ENCODE peak calls at places on chromosomes 16 and 17, in ten cellular contexts. One of them, this sample, is unnamed.
A peak's percentile ranks its signal among the peaks of the same experiment; 100 is the strongest.

GRCh38 chr16:55271945-55272513 is 52.0 kb upstream of the IRX6 start:
- DNase-seq in fibroblast of lung: no peak
- DNase-seq in GM23338: no peak
- DNase-seq in prostate gland: no peak
- DNase-seq in RWPE1: no peak
- DNase-seq in thoracic aorta: no peak
- DNase-seq in left ventricle myocardium inferior: no peak
- DNase-seq in neuronal stem cell: no peak
- DNase-seq in heart right ventricle: peak; percentile 19
- DNase-seq in PC-3: no peak
- DNase-seq in this sample: no peak

GRCh38 chr17:27181935-27182334 is 112.0 kb upstream of the WSB1 start:
- DNase-seq in fibroblast of lung: no peak
- DNase-seq in GM23338: no peak
- DNase-seq in prostate gland: no peak
- DNase-seq in RWPE1: no peak
- DNase-seq in thoracic aorta: no peak
- DNase-seq in left ventricle myocardium inferior: no peak
- DNase-seq in neuronal stem cell: no peak
- DNase-seq in heart right ventricle: no peak
- DNase-seq in PC-3: no peak
- DNase-seq in this sample: no peak

GRCh38 chr16:29662000-29662728 is 883 bp upstream of the SPN start:
- DNase-seq in fibroblast of lung: no peak
- DNase-seq in GM23338: no peak
- DNase-seq in prostate gland: no peak
- DNase-seq in RWPE1: no peak
- DNase-seq in thoracic aorta: no peak
- DNase-seq in left ventricle myocardium inferior: no peak
- DNase-seq in neuronal stem cell: no peak
- DNase-seq in heart right ventricle: no peak
- DNase-seq in PC-3: no peak
- DNase-seq in this sample: no peak

GRCh38 chr17:82242977-82243647 is 14.3 kb downstream of the SLC16A3 start:
- DNase-seq in fibroblast of lung: peak; percentile 81
- DNase-seq in GM23338: no peak
- DNase-seq in prostate gland: peak; percentile 85
- DNase-seq in RWPE1: peak; percentile 65
- DNase-seq in thoracic aorta: no peak
- DNase-seq in left ventricle myocardium inferior: peak; percentile 83
- DNase-seq in neuronal stem cell: no peak
- DNase-seq in heart right ventricle: peak; percentile 67
- DNase-seq in PC-3: peak; percentile 54
- DNase-seq in this sample: no peak

GRCh38 chr17:74427048-74427762 is 4.7 kb upstream of the GPRC5C start:
- DNase-seq in fibroblast of lung: no peak
- DNase-seq in GM23338: peak; percentile 36
- DNase-seq in prostate gland: peak; percentile 82
- DNase-seq in RWPE1: peak; percentile 48
- DNase-seq in thoracic aorta: no peak
- DNase-seq in left ventricle myocardium inferior: no peak
- DNase-seq in neuronal stem cell: no peak
- DNase-seq in heart right ventricle: peak; percentile 51
- DNase-seq in PC-3: no peak
- DNase-seq in this sample: no peak

GRCh38 chr17:17938388-17939107 is 33.7 kb downstream of the TOM1L2 start:
- DNase-seq in fibroblast of lung: peak; percentile 62
- DNase-seq in GM23338: no peak
- DNase-seq in prostate gland: no peak
- DNase-seq in RWPE1: peak; percentile 71
- DNase-seq in thoracic aorta: no peak
- DNase-seq in left ventricle myocardium inferior: no peak
- DNase-seq in neuronal stem cell: no peak
- DNase-seq in heart right ventricle: no peak
- DNase-seq in PC-3: no peak
- DNase-seq in this sample: peak; percentile 69

GRCh38 chr17:4678448-4679026 is 25.4 kb downstream of the PELP1 start:
- DNase-seq in fibroblast of lung: peak; percentile 92
- DNase-seq in GM23338: no peak
- DNase-seq in prostate gland: no peak
- DNase-seq in RWPE1: peak; percentile 57
- DNase-seq in thoracic aorta: no peak
- DNase-seq in left ventricle myocardium inferior: no peak
- DNase-seq in neuronal stem cell: no peak
- DNase-seq in heart right ventricle: no peak
- DNase-seq in PC-3: peak; percentile 89
- DNase-seq in this sample: peak; percentile 89

GRCh38 chr16:3681206-3681605 is 26.7 kb downstream of the DNASE1 start:
- DNase-seq in fibroblast of lung: peak; percentile 13
- DNase-seq in GM23338: no peak
- DNase-seq in prostate gland: no peak
- DNase-seq in RWPE1: no peak
- DNase-seq in thoracic aorta: no peak
- DNase-seq in left ventricle myocardium inferior: peak; percentile 39
- DNase-seq in neuronal stem cell: no peak
- DNase-seq in heart right ventricle: peak; percentile 26
- DNase-seq in PC-3: no peak
- DNase-seq in this sample: no peak

DNA sequence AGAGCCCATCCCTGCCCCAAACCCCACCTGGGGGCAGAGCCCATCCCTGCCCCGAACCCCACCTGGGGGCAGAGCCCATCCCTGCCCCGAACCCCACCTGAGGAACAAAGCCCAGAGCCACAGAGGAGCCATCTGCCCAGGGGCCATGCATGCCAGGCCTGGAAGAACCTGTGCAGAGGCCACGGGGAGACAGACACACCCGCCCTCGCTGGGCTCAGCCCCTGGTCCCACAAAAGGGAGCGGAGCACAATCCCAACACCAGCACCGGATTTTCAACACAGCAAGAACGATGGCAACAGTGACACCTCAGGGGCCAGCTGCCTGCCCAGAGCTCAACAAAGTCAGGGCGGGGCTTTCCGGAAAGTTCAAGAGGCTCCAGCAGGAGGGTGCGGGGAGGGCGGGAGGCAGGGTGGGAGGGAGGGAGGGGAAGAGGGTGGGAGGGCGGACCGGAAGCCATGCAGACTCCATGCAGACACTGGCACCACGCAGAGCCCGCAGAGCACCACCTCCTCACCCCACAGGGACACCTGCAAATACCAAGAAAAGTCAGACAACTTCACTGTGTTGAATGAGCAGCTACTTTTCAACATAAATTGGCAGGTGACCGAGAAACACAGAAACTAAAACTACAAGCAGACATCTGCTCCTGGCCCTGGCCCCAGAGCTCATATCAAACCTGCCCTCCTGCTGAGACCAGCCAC is 27.9 kb upstream of the C16orf95 start:
- DNase-seq in fibroblast of lung: peak; percentile 13
- DNase-seq in GM23338: peak; percentile 36
- DNase-seq in prostate gland: no peak
- DNase-seq in RWPE1: no peak
- DNase-seq in thoracic aorta: no peak
- DNase-seq in left ventricle myocardium inferior: no peak
- DNase-seq in neuronal stem cell: no peak
- DNase-seq in heart right ventricle: peak; percentile 48
- DNase-seq in PC-3: no peak
- DNase-seq in this sample: no peak
- H3K27ac ChIP-seq in fibroblast of lung: no peak overlapping the region
- H3K27ac ChIP-seq in GM23338: no peak overlapping the region
- H3K27ac ChIP-seq in prostate gland: no peak overlapping the region
- H3K27ac ChIP-seq in RWPE1: peak overlapping the region; percentile 77
- H3K27ac ChIP-seq in thoracic aorta: no peak overlapping the region
- H3K27ac ChIP-seq in left ventricle myocardium inferior: peak overlapping the region; percentile 66
- H3K27ac ChIP-seq in neuronal stem cell: no peak overlapping the region
- H3K27ac ChIP-seq in heart right ventricle: peak overlapping the region; percentile 48
- H3K27ac ChIP-seq in PC-3: no peak overlapping the region
- H3K27ac ChIP-seq in this sample: no peak overlapping the region

GRCh38 chr16:8907096-8907495 is 24.9 kb downstream of the LITAFD start:
- DNase-seq in fibroblast of lung: peak; percentile 42
- DNase-seq in GM23338: no peak
- DNase-seq in prostate gland: no peak
- DNase-seq in RWPE1: no peak
- DNase-seq in thoracic aorta: no peak
- DNase-seq in left ventricle myocardium inferior: no peak
- DNase-seq in neuronal stem cell: no peak
- DNase-seq in heart right ventricle: no peak
- DNase-seq in PC-3: no peak
- DNase-seq in this sample: no peak

GRCh38 chr16:8905795-8906591 is 23.8 kb downstream of the LITAFD start:
- DNase-seq in fibroblast of lung: no peak
- DNase-seq in GM23338: peak; percentile 80
- DNase-seq in prostate gland: no peak
- DNase-seq in RWPE1: no peak
- DNase-seq in thoracic aorta: no peak
- DNase-seq in left ventricle myocardium inferior: no peak
- DNase-seq in neuronal stem cell: no peak
- DNase-seq in heart right ventricle: no peak
- DNase-seq in PC-3: no peak
- DNase-seq in this sample: no peak

GRCh38 chr16:8912793-8913192 is 30.6 kb downstream of the LITAFD start:
- DNase-seq in fibroblast of lung: no peak
- DNase-seq in GM23338: no peak
- DNase-seq in prostate gland: no peak
- DNase-seq in RWPE1: no peak
- DNase-seq in thoracic aorta: no peak
- DNase-seq in left ventricle myocardium inferior: no peak
- DNase-seq in neuronal stem cell: no peak
- DNase-seq in heart right ventricle: no peak
- DNase-seq in PC-3: no peak
- DNase-seq in this sample: no peak

GRCh38 chr16:8905168-8905762 is 23.1 kb downstream of the LITAFD start:
- DNase-seq in fibroblast of lung: peak; percentile 33
- DNase-seq in GM23338: peak; percentile 57
- DNase-seq in prostate gland: no peak
- DNase-seq in RWPE1: no peak
- DNase-seq in thoracic aorta: no peak
- DNase-seq in left ventricle myocardium inferior: no peak
- DNase-seq in neuronal stem cell: no peak
- DNase-seq in heart right ventricle: no peak
- DNase-seq in PC-3: peak; percentile 29
- DNase-seq in this sample: no peak

DNA sequence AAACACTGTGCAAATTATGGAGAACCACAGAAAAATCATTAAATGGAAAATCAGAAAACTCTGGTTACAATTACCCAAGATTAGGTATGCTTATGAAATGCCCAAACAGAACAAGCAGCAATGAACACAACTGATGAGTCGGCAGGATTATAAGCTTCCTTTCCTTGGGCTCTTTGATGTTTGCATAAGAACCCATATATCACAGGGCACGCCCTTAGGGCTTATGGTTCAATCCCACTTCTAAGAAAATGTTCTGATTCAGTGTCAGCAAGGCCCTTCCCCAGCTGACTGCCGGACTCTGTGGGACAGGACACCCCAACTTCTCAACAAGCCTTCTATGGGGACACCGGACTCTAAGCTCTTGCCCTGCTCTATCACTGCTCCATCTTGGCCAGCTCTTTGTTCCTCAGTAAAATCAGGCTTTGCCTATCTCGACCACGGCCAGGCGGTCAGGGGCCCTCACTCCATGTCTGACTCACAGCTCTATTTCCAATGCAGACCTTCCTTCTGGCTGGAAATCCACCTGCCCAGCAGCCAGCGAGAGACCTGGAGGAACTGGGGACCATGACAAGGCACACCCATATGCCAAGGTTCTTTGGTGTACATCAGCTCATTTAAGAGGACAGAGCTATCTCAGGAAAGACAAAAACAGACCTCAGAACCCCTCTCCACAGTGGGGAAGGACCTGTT is 26.8 kb downstream of the LITAFD start:
- DNase-seq in fibroblast of lung: no peak
- DNase-seq in GM23338: no peak
- DNase-seq in prostate gland: no peak
- DNase-seq in RWPE1: no peak
- DNase-seq in thoracic aorta: no peak
- DNase-seq in left ventricle myocardium inferior: no peak
- DNase-seq in neuronal stem cell: no peak
- DNase-seq in heart right ventricle: no peak
- DNase-seq in PC-3: peak; percentile 7
- DNase-seq in this sample: no peak
- H3K27ac ChIP-seq in fibroblast of lung: no peak overlapping the region
- H3K27ac ChIP-seq in GM23338: peak overlapping the region; percentile 60
- H3K27ac ChIP-seq in prostate gland: no peak overlapping the region
- H3K27ac ChIP-seq in RWPE1: no peak overlapping the region
- H3K27ac ChIP-seq in thoracic aorta: no peak overlapping the region
- H3K27ac ChIP-seq in left ventricle myocardium inferior: no peak overlapping the region
- H3K27ac ChIP-seq in neuronal stem cell: no peak overlapping the region
- H3K27ac ChIP-seq in heart right ventricle: no peak overlapping the region
- H3K27ac ChIP-seq in PC-3: no peak overlapping the region
- H3K27ac ChIP-seq in this sample: no peak overlapping the region

GRCh38 chr17:46819906-46820351 is 1.4 kb upstream of the WNT3 start:
- DNase-seq in fibroblast of lung: no peak
- DNase-seq in GM23338: peak; percentile 50
- DNase-seq in prostate gland: no peak
- DNase-seq in RWPE1: no peak
- DNase-seq in thoracic aorta: no peak
- DNase-seq in left ventricle myocardium inferior: no peak
- DNase-seq in neuronal stem cell: no peak
- DNase-seq in heart right ventricle: no peak
- DNase-seq in PC-3: no peak
- DNase-seq in this sample: no peak

GRCh38 chr17:46818929-46819859 is 702 bp upstream of the WNT3 start:
- DNase-seq in fibroblast of lung: no peak
- DNase-seq in GM23338: peak; percentile 92
- DNase-seq in prostate gland: no peak
- DNase-seq in RWPE1: no peak
- DNase-seq in thoracic aorta: no peak
- DNase-seq in left ventricle myocardium inferior: no peak
- DNase-seq in neuronal stem cell: peak; percentile 59
- DNase-seq in heart right ventricle: no peak
- DNase-seq in PC-3: no peak
- DNase-seq in this sample: no peak

GRCh38 chr17:46821482-46822387 is 3.2 kb upstream of the WNT3 start:
- DNase-seq in fibroblast of lung: no peak
- DNase-seq in GM23338: peak; percentile 79
- DNase-seq in prostate gland: no peak
- DNase-seq in RWPE1: no peak
- DNase-seq in thoracic aorta: no peak
- DNase-seq in left ventricle myocardium inferior: no peak
- DNase-seq in neuronal stem cell: no peak
- DNase-seq in heart right ventricle: no peak
- DNase-seq in PC-3: no peak
- DNase-seq in this sample: no peak

GRCh38 chr17:46822388-46822921 is 4.0 kb upstream of the WNT3 start:
- DNase-seq in fibroblast of lung: no peak
- DNase-seq in GM23338: peak; percentile 79
- DNase-seq in prostate gland: no peak
- DNase-seq in RWPE1: no peak
- DNase-seq in thoracic aorta: no peak
- DNase-seq in left ventricle myocardium inferior: no peak
- DNase-seq in neuronal stem cell: no peak
- DNase-seq in heart right ventricle: no peak
- DNase-seq in PC-3: peak; percentile 55
- DNase-seq in this sample: no peak

DNA sequence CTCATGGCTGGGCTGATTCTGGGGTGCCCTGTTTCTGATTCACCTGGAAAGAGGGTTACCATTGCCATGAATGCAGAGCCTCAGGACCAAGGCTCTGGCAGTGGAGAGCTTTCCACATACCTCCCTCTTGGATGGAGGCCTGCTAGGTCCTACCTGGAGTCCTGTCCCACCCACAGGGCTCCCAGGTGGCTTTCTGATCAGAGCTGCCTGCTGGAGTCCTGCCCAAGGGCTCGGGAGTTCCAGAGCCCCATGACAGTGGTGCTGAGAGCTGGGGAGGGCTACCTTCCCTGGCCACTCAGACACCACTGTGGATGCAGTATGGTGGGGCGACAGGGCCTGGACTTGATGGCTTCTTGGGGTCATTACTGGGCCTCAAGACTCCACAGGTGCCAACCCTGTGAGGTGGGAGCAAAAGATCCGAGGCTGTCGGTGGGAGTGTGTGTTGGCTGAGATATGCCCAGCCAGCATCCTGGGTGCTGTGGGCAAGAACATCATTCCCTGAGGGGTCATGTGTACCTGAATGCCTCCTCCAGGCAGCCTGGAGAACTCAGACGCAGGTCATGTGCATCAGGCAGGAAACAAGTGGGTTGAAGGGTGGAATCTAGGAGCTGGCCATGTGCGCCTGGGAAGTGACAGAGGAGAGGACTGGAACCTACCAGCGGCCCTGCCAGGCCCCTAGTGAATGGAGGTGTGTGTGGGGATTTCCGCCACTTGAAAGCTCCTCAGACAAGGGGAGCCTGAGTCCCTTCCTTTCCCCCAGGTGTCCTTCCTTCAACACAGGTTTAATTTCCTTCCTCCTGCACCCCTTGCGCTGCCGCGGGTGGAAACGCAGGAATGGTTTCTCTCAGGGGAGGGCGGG is 2.3 kb upstream of the WNT3 start:
- DNase-seq in fibroblast of lung: no peak
- DNase-seq in GM23338: peak; percentile 34
- DNase-seq in prostate gland: no peak
- DNase-seq in RWPE1: no peak
- DNase-seq in thoracic aorta: no peak
- DNase-seq in left ventricle myocardium inferior: no peak
- DNase-seq in neuronal stem cell: no peak
- DNase-seq in heart right ventricle: no peak
- DNase-seq in PC-3: no peak
- DNase-seq in this sample: no peak
- H3K27ac ChIP-seq in fibroblast of lung: no peak overlapping the region
- H3K27ac ChIP-seq in GM23338: no peak overlapping the region
- H3K27ac ChIP-seq in prostate gland: no peak overlapping the region
- H3K27ac ChIP-seq in RWPE1: no peak overlapping the region
- H3K27ac ChIP-seq in thoracic aorta: no peak overlapping the region
- H3K27ac ChIP-seq in left ventricle myocardium inferior: no peak overlapping the region
- H3K27ac ChIP-seq in neuronal stem cell: no peak overlapping the region
- H3K27ac ChIP-seq in heart right ventricle: no peak overlapping the region
- H3K27ac ChIP-seq in PC-3: no peak overlapping the region
- H3K27ac ChIP-seq in this sample: no peak overlapping the region

GRCh38 chr16:90020260-90020837 is 1.1 kb upstream of the DBNDD1 start:
- DNase-seq in fibroblast of lung: peak; percentile 59
- DNase-seq in GM23338: no peak
- DNase-seq in prostate gland: no peak
- DNase-seq in RWPE1: no peak
- DNase-seq in thoracic aorta: no peak
- DNase-seq in left ventricle myocardium inferior: no peak
- DNase-seq in neuronal stem cell: no peak
- DNase-seq in heart right ventricle: no peak
- DNase-seq in PC-3: no peak
- DNase-seq in this sample: no peak

GRCh38 chr16:90016339-90016950 is 2.8 kb downstream of the DBNDD1 start:
- DNase-seq in fibroblast of lung: no peak
- DNase-seq in GM23338: no peak
- DNase-seq in prostate gland: no peak
- DNase-seq in RWPE1: no peak
- DNase-seq in thoracic aorta: no peak
- DNase-seq in left ventricle myocardium inferior: no peak
- DNase-seq in neuronal stem cell: no peak
- DNase-seq in heart right ventricle: no peak
- DNase-seq in PC-3: no peak
- DNase-seq in this sample: no peak

GRCh38 chr16:90019543-90020259 is 445 bp upstream of the DBNDD1 start:
- DNase-seq in fibroblast of lung: peak; percentile 86
- DNase-seq in GM23338: peak; percentile 86
- DNase-seq in prostate gland: no peak
- DNase-seq in RWPE1: no peak
- DNase-seq in thoracic aorta: no peak
- DNase-seq in left ventricle myocardium inferior: no peak
- DNase-seq in neuronal stem cell: peak; percentile 62
- DNase-seq in heart right ventricle: no peak
- DNase-seq in PC-3: peak; percentile 44
- DNase-seq in this sample: no peak

GRCh38 chr16:90019201-90019542 is at the start of gene DBNDD1:
- DNase-seq in fibroblast of lung: no peak
- DNase-seq in GM23338: no peak
- DNase-seq in prostate gland: no peak
- DNase-seq in RWPE1: no peak
- DNase-seq in thoracic aorta: no peak
- DNase-seq in left ventricle myocardium inferior: no peak
- DNase-seq in neuronal stem cell: no peak
- DNase-seq in heart right ventricle: no peak
- DNase-seq in PC-3: no peak
- DNase-seq in this sample: no peak

GRCh38 chr16:90018297-90019200 is 707 bp downstream of the DBNDD1 start:
- DNase-seq in fibroblast of lung: no peak
- DNase-seq in GM23338: peak; percentile 54
- DNase-seq in prostate gland: peak; percentile 30
- DNase-seq in RWPE1: no peak
- DNase-seq in thoracic aorta: no peak
- DNase-seq in left ventricle myocardium inferior: no peak
- DNase-seq in neuronal stem cell: no peak
- DNase-seq in heart right ventricle: no peak
- DNase-seq in PC-3: peak; percentile 29
- DNase-seq in this sample: no peak
- H3K27ac ChIP-seq in fibroblast of lung: no peak overlapping the region
- H3K27ac ChIP-seq in GM23338: no peak overlapping the region
- H3K27ac ChIP-seq in prostate gland: peak overlapping the region; percentile 65
- H3K27ac ChIP-seq in RWPE1: peak overlapping the region; percentile 7
- H3K27ac ChIP-seq in thoracic aorta: peak overlapping the region; percentile 37
- H3K27ac ChIP-seq in left ventricle myocardium inferior: no peak overlapping the region
- H3K27ac ChIP-seq in neuronal stem cell: no peak overlapping the region
- H3K27ac ChIP-seq in heart right ventricle: no peak overlapping the region
- H3K27ac ChIP-seq in PC-3: no peak overlapping the region
- H3K27ac ChIP-seq in this sample: peak overlapping the region; percentile 69